ENCODE peak calls at places on chromosomes 5 and 9, in nine cellular contexts. One of them, this sample, is unnamed.

GRCh38 chr5:52693279-52693678 is 94.4 kb upstream of the ITGA1 start:
- DNase-seq in brain microvascular endothelial cell: no peak
- DNase-seq in lung: no peak
- DNase-seq in AG04450: no peak
- DNase-seq in IMR-90: peak; percentile 45
- DNase-seq in endodermal cell: peak; percentile 69
- DNase-seq in GM23338: peak; percentile 57
- DNase-seq in A673: peak; percentile 32
- DNase-seq in tibial nerve: no peak
- DNase-seq in this sample: no peak

GRCh38 chr9:93198117-93198838 is 14.3 kb downstream of the WNK2 start:
- DNase-seq in brain microvascular endothelial cell: no peak
- DNase-seq in lung: no peak
- DNase-seq in AG04450: no peak
- DNase-seq in IMR-90: no peak
- DNase-seq in endodermal cell: no peak
- DNase-seq in GM23338: no peak
- DNase-seq in A673: no peak
- DNase-seq in tibial nerve: no peak
- DNase-seq in this sample: no peak

GRCh38 chr9:124760719-124761118 is 10.4 kb downstream of the NR6A1 start:
- DNase-seq in brain microvascular endothelial cell: no peak
- DNase-seq in lung: no peak
- DNase-seq in AG04450: no peak
- DNase-seq in IMR-90: no peak
- DNase-seq in endodermal cell: peak; percentile 91
- DNase-seq in GM23338: peak; percentile 90
- DNase-seq in A673: no peak
- DNase-seq in tibial nerve: no peak
- DNase-seq in this sample: no peak

GRCh38 chr5:61881821-61882220 is 424.2 kb upstream of the KIF2A start:
- DNase-seq in brain microvascular endothelial cell: peak; percentile 60
- DNase-seq in lung: no peak
- DNase-seq in AG04450: no peak
- DNase-seq in IMR-90: peak; percentile 3
- DNase-seq in endodermal cell: no peak
- DNase-seq in GM23338: no peak
- DNase-seq in A673: peak; percentile 50
- DNase-seq in tibial nerve: no peak
- DNase-seq in this sample: no peak

GRCh38 chr9:30078195-30078594 is 2306.2 kb upstream of the ACO1 start:
- DNase-seq in brain microvascular endothelial cell: no peak
- DNase-seq in lung: no peak
- DNase-seq in AG04450: no peak
- DNase-seq in IMR-90: no peak
- DNase-seq in endodermal cell: no peak
- DNase-seq in GM23338: no peak
- DNase-seq in A673: no peak
- DNase-seq in tibial nerve: no peak
- DNase-seq in this sample: no peak

GRCh38 chr5:122311400-122311887 is 593 bp upstream of the SNCAIP start:
- DNase-seq in brain microvascular endothelial cell: no peak
- DNase-seq in lung: no peak
- DNase-seq in AG04450: no peak
- DNase-seq in IMR-90: no peak
- DNase-seq in endodermal cell: peak; percentile 76
- DNase-seq in GM23338: peak; percentile 73
- DNase-seq in A673: no peak
- DNase-seq in tibial nerve: no peak
- DNase-seq in this sample: no peak

GRCh38 chr5:119329701-119330100 is 26.1 kb upstream of the TNFAIP8 start:
- DNase-seq in brain microvascular endothelial cell: no peak
- DNase-seq in lung: no peak
- DNase-seq in AG04450: no peak
- DNase-seq in IMR-90: peak; percentile 43
- DNase-seq in endodermal cell: peak; percentile 26
- DNase-seq in GM23338: no peak
- DNase-seq in A673: no peak
- DNase-seq in tibial nerve: no peak
- DNase-seq in this sample: no peak

GRCh38 chr9:97315550-97315949 is 8.1 kb downstream of the CCDC180 start:
- DNase-seq in brain microvascular endothelial cell: peak; percentile 30
- DNase-seq in lung: no peak
- DNase-seq in AG04450: no peak
- DNase-seq in IMR-90: peak; percentile 33
- DNase-seq in endodermal cell: no peak
- DNase-seq in GM23338: no peak
- DNase-seq in A673: no peak
- DNase-seq in tibial nerve: no peak
- DNase-seq in this sample: no peak

GRCh38 chr5:178293400-178293799 is 60.8 kb upstream of the PHYKPL start:
- DNase-seq in brain microvascular endothelial cell: no peak
- DNase-seq in lung: no peak
- DNase-seq in AG04450: no peak
- DNase-seq in IMR-90: no peak
- DNase-seq in endodermal cell: peak; percentile 22
- DNase-seq in GM23338: no peak
- DNase-seq in A673: no peak
- DNase-seq in tibial nerve: no peak
- DNase-seq in this sample: peak; percentile 56

GRCh38 chr9:32472344-32472743 is 53.7 kb downstream of the RIGI start:
- DNase-seq in brain microvascular endothelial cell: no peak
- DNase-seq in lung: no peak
- DNase-seq in AG04450: no peak
- DNase-seq in IMR-90: no peak
- DNase-seq in endodermal cell: no peak
- DNase-seq in GM23338: no peak
- DNase-seq in A673: no peak
- DNase-seq in tibial nerve: no peak
- DNase-seq in this sample: no peak

GRCh38 chr5:141182248-141182647 is at the start of gene PCDHB16:
- DNase-seq in brain microvascular endothelial cell: no peak
- DNase-seq in lung: no peak
- DNase-seq in AG04450: no peak
- DNase-seq in IMR-90: peak; percentile 32
- DNase-seq in endodermal cell: peak; percentile 90
- DNase-seq in GM23338: peak; percentile 89
- DNase-seq in A673: peak; percentile 90
- DNase-seq in tibial nerve: peak; percentile 27
- DNase-seq in this sample: no peak

GRCh38 chr5:154519375-154519774 is 41.3 kb upstream of the HAND1 start:
- DNase-seq in brain microvascular endothelial cell: peak; percentile 58
- DNase-seq in lung: no peak
- DNase-seq in AG04450: no peak
- DNase-seq in IMR-90: peak; percentile 31
- DNase-seq in endodermal cell: peak; percentile 48
- DNase-seq in GM23338: no peak
- DNase-seq in A673: no peak
- DNase-seq in tibial nerve: no peak
- DNase-seq in this sample: no peak

GRCh38 chr5:133460172-133460758 is 152.1 kb downstream of the FSTL4 start:
- DNase-seq in brain microvascular endothelial cell: no peak
- DNase-seq in lung: no peak
- DNase-seq in AG04450: no peak
- DNase-seq in IMR-90: no peak
- DNase-seq in endodermal cell: peak; percentile 89
- DNase-seq in GM23338: peak; percentile 77
- DNase-seq in A673: peak; percentile 44
- DNase-seq in tibial nerve: no peak
- DNase-seq in this sample: no peak

GRCh38 chr9:6926436-6926835 is 168.7 kb downstream of the KDM4C start:
- DNase-seq in brain microvascular endothelial cell: no peak
- DNase-seq in lung: no peak
- DNase-seq in AG04450: no peak
- DNase-seq in IMR-90: no peak
- DNase-seq in endodermal cell: no peak
- DNase-seq in GM23338: no peak
- DNase-seq in A673: no peak
- DNase-seq in tibial nerve: no peak
- DNase-seq in this sample: no peak

GRCh38 chr5:139104577-139105271 is 93.4 kb downstream of the SIL1 start:
- DNase-seq in brain microvascular endothelial cell: peak; percentile 72
- DNase-seq in lung: peak; percentile 32
- DNase-seq in AG04450: peak; percentile 74
- DNase-seq in IMR-90: peak; percentile 90
- DNase-seq in endodermal cell: no peak
- DNase-seq in GM23338: no peak
- DNase-seq in A673: no peak
- DNase-seq in tibial nerve: peak; percentile 41
- DNase-seq in this sample: peak; percentile 87

GRCh38 chr5:151063136-151063544 is 17.7 kb downstream of the TNIP1 start:
- DNase-seq in brain microvascular endothelial cell: peak; percentile 93
- DNase-seq in lung: no peak
- DNase-seq in AG04450: no peak
- DNase-seq in IMR-90: peak; percentile 87
- DNase-seq in endodermal cell: no peak
- DNase-seq in GM23338: no peak
- DNase-seq in A673: no peak
- DNase-seq in tibial nerve: no peak
- DNase-seq in this sample: no peak

GRCh38 chr9:79572891-79573696 is 1.3 kb downstream of the TLE4 start:
- DNase-seq in brain microvascular endothelial cell: no peak
- DNase-seq in lung: peak; percentile 48
- DNase-seq in AG04450: no peak
- DNase-seq in IMR-90: no peak
- DNase-seq in endodermal cell: peak; percentile 71
- DNase-seq in GM23338: peak; percentile 47
- DNase-seq in A673: peak; percentile 51
- DNase-seq in tibial nerve: peak; percentile 16
- DNase-seq in this sample: peak; percentile 78

GRCh38 chr9:113129466-113129865 is 21.3 kb upstream of the SLC31A2 start:
- DNase-seq in brain microvascular endothelial cell: no peak
- DNase-seq in lung: no peak
- DNase-seq in AG04450: no peak
- DNase-seq in IMR-90: no peak
- DNase-seq in endodermal cell: no peak
- DNase-seq in GM23338: no peak
- DNase-seq in A673: no peak
- DNase-seq in tibial nerve: no peak
- DNase-seq in this sample: no peak

GRCh38 chr9:125239631-125240597 is 1.2 kb downstream of the HSPA5 start:
- DNase-seq in brain microvascular endothelial cell: no peak
- DNase-seq in lung: no peak
- DNase-seq in AG04450: no peak
- DNase-seq in IMR-90: no peak
- DNase-seq in endodermal cell: no peak
- DNase-seq in GM23338: no peak
- DNase-seq in A673: no peak
- DNase-seq in tibial nerve: no peak
- DNase-seq in this sample: no peak

GRCh38 chr9:78326564-78326963 is 29.6 kb downstream of the PSAT1 start:
- DNase-seq in brain microvascular endothelial cell: no peak
- DNase-seq in lung: no peak
- DNase-seq in AG04450: no peak
- DNase-seq in IMR-90: no peak
- DNase-seq in endodermal cell: no peak
- DNase-seq in GM23338: no peak
- DNase-seq in A673: no peak
- DNase-seq in tibial nerve: no peak
- DNase-seq in this sample: no peak
- H3K27ac ChIP-seq in brain microvascular endothelial cell: no peak overlapping the region
- H3K27ac ChIP-seq in lung: no peak overlapping the region
- H3K27ac ChIP-seq in AG04450: no peak overlapping the region
- H3K27ac ChIP-seq in IMR-90: no peak overlapping the region
- H3K27ac ChIP-seq in endodermal cell: no peak overlapping the region
- H3K27ac ChIP-seq in GM23338: no peak overlapping the region
- H3K27ac ChIP-seq in A673: no peak overlapping the region
- H3K27ac ChIP-seq in tibial nerve: no peak overlapping the region
- H3K27ac ChIP-seq in this sample: no peak overlapping the region

GRCh38 chr9:100756217-100756616 is 178.3 kb downstream of the CAVIN4 start:
- DNase-seq in brain microvascular endothelial cell: no peak
- DNase-seq in lung: no peak
- DNase-seq in AG04450: no peak
- DNase-seq in IMR-90: no peak
- DNase-seq in endodermal cell: no peak
- DNase-seq in GM23338: no peak
- DNase-seq in A673: no peak
- DNase-seq in tibial nerve: no peak
- DNase-seq in this sample: no peak
- TF ChIP-seq CTCF in brain microvascular endothelial cell: no peak
- TF ChIP-seq CTCF in lung: no peak
- TF ChIP-seq CTCF in AG04450: no peak
- TF ChIP-seq CTCF in IMR-90: no peak
- TF ChIP-seq CTCF in endodermal cell: no peak
- TF ChIP-seq CTCF in GM23338: no peak
- TF ChIP-seq CTCF in A673: no peak
- TF ChIP-seq CTCF in tibial nerve: no peak
- TF ChIP-seq CTCF in this sample: no peak

GRCh38 chr9:14203366-14204056 is 110.4 kb downstream of the NFIB start:
- DNase-seq in brain microvascular endothelial cell: peak; percentile 45
- DNase-seq in lung: peak; percentile 46
- DNase-seq in AG04450: no peak
- DNase-seq in IMR-90: no peak
- DNase-seq in endodermal cell: no peak
- DNase-seq in GM23338: no peak
- DNase-seq in A673: no peak
- DNase-seq in tibial nerve: no peak
- DNase-seq in this sample: no peak
- H3K4me3 ChIP-seq in brain microvascular endothelial cell: no peak overlapping the region
- H3K4me3 ChIP-seq in lung: no peak overlapping the region
- H3K4me3 ChIP-seq in AG04450: no peak overlapping the region
- H3K4me3 ChIP-seq in IMR-90: no peak overlapping the region
- H3K4me3 ChIP-seq in endodermal cell: no peak overlapping the region
- H3K4me3 ChIP-seq in GM23338: no peak overlapping the region
- H3K4me3 ChIP-seq in A673: no peak overlapping the region
- H3K4me3 ChIP-seq in tibial nerve: no peak overlapping the region
- H3K4me3 ChIP-seq in this sample: peak overlapping the region; percentile 48

GRCh38 chr5:14871084-14871572 is 450 bp downstream of the ANKH start:
- DNase-seq in brain microvascular endothelial cell: no peak
- DNase-seq in lung: peak; percentile 31
- DNase-seq in AG04450: no peak
- DNase-seq in IMR-90: no peak
- DNase-seq in endodermal cell: no peak
- DNase-seq in GM23338: peak; percentile 30
- DNase-seq in A673: no peak
- DNase-seq in tibial nerve: no peak
- DNase-seq in this sample: peak; percentile 77

GRCh38 chr5:14868771-14869170 is 2.8 kb downstream of the ANKH start:
- DNase-seq in brain microvascular endothelial cell: no peak
- DNase-seq in lung: no peak
- DNase-seq in AG04450: no peak
- DNase-seq in IMR-90: no peak
- DNase-seq in endodermal cell: no peak
- DNase-seq in GM23338: no peak
- DNase-seq in A673: no peak
- DNase-seq in tibial nerve: no peak
- DNase-seq in this sample: no peak

GRCh38 chr5:14869286-14870164 is 2.1 kb downstream of the ANKH start:
- DNase-seq in brain microvascular endothelial cell: no peak
- DNase-seq in lung: no peak
- DNase-seq in AG04450: no peak
- DNase-seq in IMR-90: no peak
- DNase-seq in endodermal cell: no peak
- DNase-seq in GM23338: no peak
- DNase-seq in A673: no peak
- DNase-seq in tibial nerve: no peak
- DNase-seq in this sample: no peak

GRCh38 chr5:14871573-14872069 is at the start of gene ANKH:
- DNase-seq in brain microvascular endothelial cell: peak; percentile 68
- DNase-seq in lung: peak; percentile 70
- DNase-seq in AG04450: peak; percentile 16
- DNase-seq in IMR-90: peak; percentile 69
- DNase-seq in endodermal cell: peak; percentile 88
- DNase-seq in GM23338: peak; percentile 85
- DNase-seq in A673: peak; percentile 82
- DNase-seq in tibial nerve: peak; percentile 63
- DNase-seq in this sample: peak; percentile 87

GRCh38 chr5:14870347-14871083 is 1.1 kb downstream of the ANKH start:
- DNase-seq in brain microvascular endothelial cell: no peak
- DNase-seq in lung: no peak
- DNase-seq in AG04450: no peak
- DNase-seq in IMR-90: no peak
- DNase-seq in endodermal cell: no peak
- DNase-seq in GM23338: peak; percentile 33
- DNase-seq in A673: no peak
- DNase-seq in tibial nerve: no peak
- DNase-seq in this sample: no peak
- H3K27ac ChIP-seq in brain microvascular endothelial cell: no peak overlapping the region
- H3K27ac ChIP-seq in lung: no peak overlapping the region
- H3K27ac ChIP-seq in AG04450: no peak overlapping the region
- H3K27ac ChIP-seq in IMR-90: no peak overlapping the region
- H3K27ac ChIP-seq in endodermal cell: no peak overlapping the region
- H3K27ac ChIP-seq in GM23338: no peak overlapping the region
- H3K27ac ChIP-seq in A673: no peak overlapping the region
- H3K27ac ChIP-seq in tibial nerve: peak overlapping the region; percentile 84
- H3K27ac ChIP-seq in this sample: peak overlapping the region; percentile 99

This sample was measured in coronary artery.